ENCODE peak calls at places on chromosomes 12 and 14, in five cellular contexts. B is GM12878, G is K562, S is HepG2, M is H1. I is an unnamed sample.

GRCh38 chr12:26125451-26126339 is 858 bp upstream of the BHLHE41 start:
- DNase-seq in B (no peak), G (no peak), S (peak; percentile 36), M (no peak), I (peak; percentile 69)

GRCh38 chr12:34298176-34298970 is 276.1 kb downstream of the ALG10 start:
- DNase-seq in B (no peak), G (no peak), S (no peak), M (no peak), I (no peak)

GRCh38 chr14:103861413-103862392 is 14.3 kb upstream of the PPP1R13B start:
- DNase-seq in B (no peak), G (no peak), S (no peak), M (no peak), I (no peak)

GRCh38 chr12:47038270-47038748 is 41.1 kb upstream of the PCED1B start:
- DNase-seq in B (no peak), G (no peak), S (no peak), M (no peak), I (no peak)

GRCh38 chr12:19739195-19739776 is 300.0 kb downstream of the AEBP2 start:
- DNase-seq in B (peak; percentile 16), G (peak; percentile 34), S (peak; percentile 41), M (no peak), I (no peak)

GRCh38 chr14:68756071-68756481 is 36.8 kb downstream of the ZFP36L1 start:
- DNase-seq in B (no peak), G (no peak), S (no peak), M (no peak), I (no peak)

GRCh38 chr14:29078810-29079522 is 312.4 kb downstream of the FOXG1 start:
- DNase-seq in B (no peak), G (no peak), S (no peak), M (no peak), I (no peak)

GRCh38 chr12:51923506-51924365 is 16.4 kb downstream of the ACVRL1 start:
- DNase-seq in B (no peak), G (peak; percentile 71), S (no peak), M (no peak), I (peak; percentile 79)

GRCh38 chr12:46660276-46660675 is 165.5 kb downstream of the SLC38A4 start:
- DNase-seq in B (no peak), G (no peak), S (no peak), M (no peak), I (no peak)

GRCh38 chr12:12266389-12266872 is 413 bp downstream of the LRP6 start:
- DNase-seq in B (no peak), G (no peak), S (no peak), M (no peak), I (peak; percentile 53)

GRCh38 chr12:11765421-11765816 is 115.9 kb downstream of the ETV6 start:
- DNase-seq in B (no peak), G (no peak), S (no peak), M (no peak), I (no peak)

GRCh38 chr14:61130512-61131260 is 149.6 kb downstream of the SLC38A6 start:
- DNase-seq in B (no peak), G (no peak), S (no peak), M (no peak), I (no peak)

GRCh38 chr12:50283924-50284236 is 560 bp upstream of the LIMA1 start:
- DNase-seq in B (peak; percentile 4), G (no peak), S (no peak), M (no peak), I (no peak)

GRCh38 chr14:74531467-74531866 is 37.9 kb downstream of the ISCA2 start:
- DNase-seq in B (no peak), G (peak; percentile 54), S (peak; percentile 16), M (peak; percentile 23), I (peak; percentile 77)

GRCh38 chr12:3976351-3976938 is 103.2 kb upstream of the PARP11 start:
- DNase-seq in B (no peak), G (no peak), S (no peak), M (no peak), I (no peak)

GRCh38 chr12:6604254-6605029 is 2.7 kb downstream of the CHD4 start:
- DNase-seq in B (no peak), G (peak; percentile 14), S (no peak), M (no peak), I (no peak)

GRCh38 chr12:40469736-40470135 is 222.5 kb upstream of the CNTN1 start:
- DNase-seq in B (no peak), G (no peak), S (no peak), M (no peak), I (no peak)

GRCh38 chr12:106919910-106920544 is 35.7 kb upstream of the TMEM263 start:
- DNase-seq in B (no peak), G (peak; percentile 61), S (peak; percentile 28), M (no peak), I (no peak)

GRCh38 chr14:77140937-77141591 is 527 bp downstream of the ZDHHC22 start:
- DNase-seq in B (no peak), G (no peak), S (no peak), M (no peak), I (peak; percentile 84)

GRCh38 chr12:68106160-68106559 is 53.4 kb downstream of the IFNG start:
- DNase-seq in B (no peak), G (no peak), S (no peak), M (no peak), I (no peak)

GRCh38 chr14:104799657-104800599 is 973 bp upstream of the ZBTB42 start:
- DNase-seq in B (no peak), G (peak; percentile 87), S (peak; percentile 76), M (peak; percentile 36), I (peak; percentile 70)

GRCh38 chr12:10140001-10140400 is 10.0 kb upstream of the CLEC7A start:
- DNase-seq in B (peak; percentile 48), G (peak; percentile 44), S (peak; percentile 35), M (peak; percentile 29), I (peak; percentile 42)

DNA sequence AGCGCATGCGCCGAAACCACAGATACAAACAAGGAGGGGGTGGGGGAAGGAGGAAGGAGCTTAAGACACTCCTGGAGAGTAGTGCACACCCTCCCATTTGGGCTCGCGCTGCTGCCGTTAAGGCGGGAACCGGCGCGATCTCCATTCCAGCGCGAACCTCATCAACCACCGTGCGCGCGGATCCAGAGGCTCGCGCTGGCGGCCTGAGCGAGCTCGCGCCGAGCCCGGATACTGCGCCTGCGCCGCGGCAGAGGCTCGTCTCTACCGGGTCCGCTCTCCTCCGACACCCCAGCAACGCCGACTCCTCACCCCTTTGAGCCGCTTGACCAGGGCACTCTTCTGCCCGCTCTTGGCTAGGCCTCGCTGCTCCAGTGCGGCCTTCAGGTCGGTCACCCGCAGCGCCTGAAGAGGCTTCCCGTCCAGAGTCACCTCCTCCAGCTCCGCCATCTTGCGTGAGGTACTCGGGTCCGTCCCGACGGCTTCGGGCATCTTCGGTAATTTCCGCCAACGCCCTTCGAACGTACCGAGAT is at the start of gene ACIN1:
- DNase-seq in B (peak; percentile 65), G (peak; percentile 94), S (peak; percentile 95), M (no peak), I (no peak)
- TF ChIP-seq ATF2 in B (no peak), G (no peak), S (peak; percentile 63), M (no peak), I (no peak)

GRCh38 chr12:93376436-93377251 is 1.1 kb upstream of the NUDT4 start:
- DNase-seq in B (no peak), G (peak; percentile 90), S (peak; percentile 71), M (no peak), I (peak; percentile 22)
- TF ChIP-seq ATF2 in B (no peak), G (no peak), S (no peak), M (no peak), I (no peak)

DNA sequence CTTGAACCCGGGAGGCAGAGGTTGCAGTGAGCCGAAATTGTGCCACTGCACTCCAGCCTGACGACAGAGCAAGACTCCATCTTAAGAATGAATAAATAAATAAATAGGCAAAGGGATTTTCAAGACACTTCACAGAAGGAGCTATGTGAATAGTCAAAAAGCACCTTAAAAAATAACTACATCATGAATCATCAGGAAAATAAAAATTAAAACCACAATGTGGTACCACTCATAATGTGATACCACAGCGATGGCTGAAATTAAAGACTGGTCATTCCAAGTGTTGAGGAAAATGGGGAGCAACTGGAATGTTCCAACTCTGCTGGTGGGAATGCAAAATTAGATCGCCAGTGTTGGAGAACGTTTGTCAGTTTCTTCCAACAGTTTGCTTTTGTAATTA is 93.1 kb upstream of the TBX3 start:
- DNase-seq in B (no peak), G (no peak), S (no peak), M (no peak), I (no peak)
- TF ChIP-seq ATF2 in B (no peak), G (no peak), S (no peak), M (no peak), I (no peak)

GRCh38 chr14:33842299-33842698 is 108.6 kb downstream of the EGLN3 start:
- DNase-seq in B (no peak), G (no peak), S (no peak), M (no peak), I (no peak)
- TF ChIP-seq ATF2 in B (no peak), G (no peak), S (no peak), M (no peak), I (no peak)

DNA sequence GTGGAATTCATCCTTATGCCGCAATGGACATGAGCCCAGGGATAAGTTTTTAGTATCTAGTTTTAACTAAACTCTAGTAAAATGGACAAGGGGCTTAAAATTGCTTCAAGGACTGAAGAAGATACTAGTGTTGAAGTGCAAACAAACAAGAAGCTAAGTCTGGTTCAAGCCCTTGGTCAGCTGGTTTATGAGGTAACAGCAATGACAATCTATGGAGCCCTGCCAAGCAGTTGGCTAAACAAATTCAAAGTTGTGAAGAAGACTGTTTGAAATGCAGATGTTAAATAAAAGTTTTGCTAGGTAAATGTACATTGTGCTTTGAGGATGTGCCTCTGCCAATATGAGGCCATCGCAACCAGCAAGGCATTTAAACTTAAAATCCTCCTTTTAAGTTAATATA is 209.4 kb downstream of the KTN1 start:
- DNase-seq in B (no peak), G (no peak), S (no peak), M (no peak), I (no peak)
- TF ChIP-seq ATF2 in B (no peak), G (no peak), S (no peak), M (no peak), I (no peak)

GRCh38 chr14:101017209-101017608 is 113.7 kb upstream of the RTL1 start:
- DNase-seq in B (no peak), G (no peak), S (no peak), M (no peak), I (no peak)
- TF ChIP-seq ATF2 in B (no peak), G (no peak), S (no peak), M (no peak), I (no peak)